ENCODE peak calls at places on chromosomes 3 and 15, in four cellular contexts. I is nephron progenitor cell, K is chondrocyte, X is Peyer's patch. E is an unnamed sample.

GRCh38 chr3:126340081-126340511 is 17.1 kb downstream of the KLF15 start:
- DNase-seq in K (peak), X (peak), I (no peak), E (no peak)

GRCh38 chr15:70401709-70402108 is 304.0 kb upstream of the TLE3 start:
- DNase-seq in I (no peak), K (no peak), X (no peak), E (no peak)

GRCh38 chr3:40873456-40873855 is 325.8 kb upstream of the CTNNB1 start:
- DNase-seq in K (no peak), X (no peak), I (no peak), E (no peak)

GRCh38 chr3:107117922-107118576 is 259.2 kb upstream of the CCDC54 start:
- DNase-seq in K (no peak), I (peak), X (no peak), E (peak)

GRCh38 chr15:59838900-59839299 is 149.8 kb upstream of the BNIP2 start:
- DNase-seq in X (no peak), I (no peak), K (no peak), E (no peak)

GRCh38 chr15:57079446-57079845 is 161.0 kb downstream of the TCF12 start:
- DNase-seq in X (no peak), K (no peak), I (no peak), E (no peak)

GRCh38 chr3:130932979-130933378 is 39.1 kb downstream of the ATP2C1 start:
- DNase-seq in I (no peak), K (no peak), X (no peak), E (no peak)

GRCh38 chr15:79970921-79971434 is at the start of gene BCL2A1:
- DNase-seq in X (peak), I (no peak), K (no peak), E (peak)

GRCh38 chr3:30553641-30554316 is 52.6 kb upstream of the TGFBR2 start:
- DNase-seq in X (no peak), K (no peak), I (no peak), E (no peak)

GRCh38 chr3:125281411-125281810 is 68.9 kb upstream of the SLC12A8 start:
- DNase-seq in X (no peak), I (no peak), K (no peak), E (no peak)

GRCh38 chr3:35200056-35200455 is 439.3 kb upstream of the ARPP21 start:
- DNase-seq in X (no peak), I (no peak), K (no peak), E (no peak)

GRCh38 chr15:40108061-40108854 is 421 bp downstream of the BMF start:
- DNase-seq in X (no peak), K (no peak), I (peak), E (no peak)

E was measured in AG09309.